ENCODE peak calls at places on chromosomes 2 and 18, in eight cellular contexts. One of them, this sample, is unnamed.

GRCh38 chr2:235320341-235320740 is 173.5 kb upstream of the AGAP1 start:
- DNase-seq in cardiac muscle cell: no peak
- DNase-seq in CD8-positive, alpha-beta T cell: no peak
- DNase-seq in activated T-helper 9 cell treated with anti-CD3 and anti-CD28 coated beads, Interleukin-2, amount 50 U/mL, for 16 hours: no peak
- DNase-seq in T1000: no peak
- DNase-seq in ELR: no peak
- DNase-seq in neuronal stem cell: no peak
- DNase-seq in activated B cell treated with CpG ODN at 0.5 μM for 24 hours: no peak
- DNase-seq in this sample: no peak

GRCh38 chr18:48979944-48980890 is 29.5 kb upstream of the SMAD7 start:
- DNase-seq in cardiac muscle cell: peak; percentile 34
- DNase-seq in CD8-positive, alpha-beta T cell: no peak
- DNase-seq in activated T-helper 9 cell treated with anti-CD3 and anti-CD28 coated beads, Interleukin-2, amount 50 U/mL, for 16 hours: no peak
- DNase-seq in T1000: no peak
- DNase-seq in ELR: peak; percentile 62
- DNase-seq in neuronal stem cell: no peak
- DNase-seq in activated B cell treated with CpG ODN at 0.5 μM for 24 hours: no peak
- DNase-seq in this sample: no peak

GRCh38 chr2:163132850-163133249 is 294.3 kb upstream of the KCNH7 start:
- DNase-seq in cardiac muscle cell: peak; percentile 12
- DNase-seq in CD8-positive, alpha-beta T cell: no peak
- DNase-seq in activated T-helper 9 cell treated with anti-CD3 and anti-CD28 coated beads, Interleukin-2, amount 50 U/mL, for 16 hours: no peak
- DNase-seq in T1000: no peak
- DNase-seq in ELR: peak; percentile 57
- DNase-seq in neuronal stem cell: no peak
- DNase-seq in activated B cell treated with CpG ODN at 0.5 μM for 24 hours: no peak
- DNase-seq in this sample: peak; percentile 14

GRCh38 chr2:161134547-161135518 is 25.4 kb upstream of the TANK start:
- DNase-seq in cardiac muscle cell: peak; percentile 33
- DNase-seq in CD8-positive, alpha-beta T cell: no peak
- DNase-seq in activated T-helper 9 cell treated with anti-CD3 and anti-CD28 coated beads, Interleukin-2, amount 50 U/mL, for 16 hours: no peak
- DNase-seq in T1000: no peak
- DNase-seq in ELR: peak; percentile 62
- DNase-seq in neuronal stem cell: no peak
- DNase-seq in activated B cell treated with CpG ODN at 0.5 μM for 24 hours: no peak
- DNase-seq in this sample: no peak

GRCh38 chr2:46160326-46160725 is 136.9 kb upstream of the EPAS1 start:
- DNase-seq in cardiac muscle cell: no peak
- DNase-seq in CD8-positive, alpha-beta T cell: no peak
- DNase-seq in activated T-helper 9 cell treated with anti-CD3 and anti-CD28 coated beads, Interleukin-2, amount 50 U/mL, for 16 hours: no peak
- DNase-seq in T1000: no peak
- DNase-seq in ELR: no peak
- DNase-seq in neuronal stem cell: no peak
- DNase-seq in activated B cell treated with CpG ODN at 0.5 μM for 24 hours: no peak
- DNase-seq in this sample: no peak

GRCh38 chr2:113157108-113157896 is 16.5 kb upstream of the PSD4 start:
- DNase-seq in cardiac muscle cell: peak; percentile 16
- DNase-seq in CD8-positive, alpha-beta T cell: peak; percentile 75
- DNase-seq in activated T-helper 9 cell treated with anti-CD3 and anti-CD28 coated beads, Interleukin-2, amount 50 U/mL, for 16 hours: peak; percentile 41
- DNase-seq in T1000: no peak
- DNase-seq in ELR: peak; percentile 35
- DNase-seq in neuronal stem cell: no peak
- DNase-seq in activated B cell treated with CpG ODN at 0.5 μM for 24 hours: peak; percentile 57
- DNase-seq in this sample: no peak

GRCh38 chr2:28997237-28997846 is 16.2 kb downstream of the TOGARAM2 start:
- DNase-seq in cardiac muscle cell: peak; percentile 12
- DNase-seq in CD8-positive, alpha-beta T cell: no peak
- DNase-seq in activated T-helper 9 cell treated with anti-CD3 and anti-CD28 coated beads, Interleukin-2, amount 50 U/mL, for 16 hours: no peak
- DNase-seq in T1000: no peak
- DNase-seq in ELR: peak; percentile 37
- DNase-seq in neuronal stem cell: no peak
- DNase-seq in activated B cell treated with CpG ODN at 0.5 μM for 24 hours: no peak
- DNase-seq in this sample: no peak

GRCh38 chr2:164328310-164328709 is 293.0 kb downstream of the GRB14 start:
- DNase-seq in cardiac muscle cell: no peak
- DNase-seq in CD8-positive, alpha-beta T cell: no peak
- DNase-seq in activated T-helper 9 cell treated with anti-CD3 and anti-CD28 coated beads, Interleukin-2, amount 50 U/mL, for 16 hours: no peak
- DNase-seq in T1000: no peak
- DNase-seq in ELR: no peak
- DNase-seq in neuronal stem cell: no peak
- DNase-seq in activated B cell treated with CpG ODN at 0.5 μM for 24 hours: no peak
- DNase-seq in this sample: no peak

GRCh38 chr18:24421831-24422230 is 4.6 kb upstream of the IMPACT start:
- DNase-seq in cardiac muscle cell: no peak
- DNase-seq in CD8-positive, alpha-beta T cell: no peak
- DNase-seq in activated T-helper 9 cell treated with anti-CD3 and anti-CD28 coated beads, Interleukin-2, amount 50 U/mL, for 16 hours: no peak
- DNase-seq in T1000: no peak
- DNase-seq in ELR: no peak
- DNase-seq in neuronal stem cell: no peak
- DNase-seq in activated B cell treated with CpG ODN at 0.5 μM for 24 hours: no peak
- DNase-seq in this sample: no peak